ENCODE peak calls at places on chromosome 7, in six cellular contexts. V, R, W, E, A and Q are unnamed samples.

GRCh38 chr7:52197234-52197633 is 838.2 kb upstream of the POM121L12 start:
- DNase-seq in V (no peak), R (no peak), W (no peak), E (no peak), A (no peak), Q (no peak)

GRCh38 chr7:79531905-79532304 is 78.4 kb upstream of the MAGI2 start:
- DNase-seq in V (no peak), R (no peak), W (no peak), E (no peak), A (no peak), Q (no peak)

GRCh38 chr7:40356312-40356711 is 221.5 kb downstream of the SUGCT start:
- DNase-seq in V (no peak), R (no peak), W (no peak), E (peak), A (peak), Q (no peak)

GRCh38 chr7:66847879-66848810 is 72.9 kb upstream of the TMEM248 start:
- DNase-seq in V (no peak), R (peak), W (peak), E (peak), A (peak), Q (peak)

GRCh38 chr7:23893942-23894890 is 184.2 kb downstream of the STK31 start:
- DNase-seq in V (no peak), R (no peak), W (peak), E (no peak), A (no peak), Q (no peak)

GRCh38 chr7:158322616-158323530 is 264.8 kb downstream of the PTPRN2 start:
- DNase-seq in V (no peak), R (no peak), W (no peak), E (no peak), A (no peak), Q (no peak)

GRCh38 chr7:122200888-122201287 is 56.8 kb upstream of the AASS start:
- DNase-seq in V (no peak), R (no peak), W (no peak), E (no peak), A (no peak), Q (no peak)

GRCh38 chr7:142436601-142437000 is 178.7 kb upstream of the PRSS58 start:
- DNase-seq in V (no peak), R (no peak), W (no peak), E (peak), A (no peak), Q (no peak)

GRCh38 chr7:94656925-94657731 is 1.2 kb upstream of the SGCE start:
- DNase-seq in V (peak), R (peak), W (peak), E (peak), A (peak), Q (no peak)

GRCh38 chr7:29840701-29841100 is 34.4 kb downstream of the WIPF3 start:
- DNase-seq in V (no peak), R (no peak), W (no peak), E (no peak), A (no peak), Q (no peak)

GRCh38 chr7:132899-133298 is 59.5 kb upstream of the FAM20C start:
- DNase-seq in V (no peak), R (no peak), W (no peak), E (no peak), A (no peak), Q (no peak)

GRCh38 chr7:25407932-25408480 is 179.7 kb upstream of the NPVF start:
- DNase-seq in V (no peak), R (no peak), W (no peak), E (no peak), A (no peak), Q (no peak)

GRCh38 chr7:1419688-1420087 is 39.6 kb downstream of the MICALL2 start:
- DNase-seq in V (no peak), R (no peak), W (no peak), E (no peak), A (no peak), Q (no peak)

GRCh38 chr7:28346972-28347371 is 65.3 kb upstream of the CREB5 start:
- DNase-seq in V (no peak), R (no peak), W (no peak), E (peak), A (no peak), Q (no peak)

GRCh38 chr7:21089653-21090052 is 303.0 kb upstream of the SP8 start:
- DNase-seq in V (no peak), R (no peak), W (no peak), E (no peak), A (no peak), Q (no peak)